ENCODE peak calls at places on chromosomes 2 and 18, in ten cellular contexts. J is K562, G is sigmoid colon, M is upper lobe of left lung, W is stomach, B is HepG2, K is H1, H is suprapubic skin, L is GM12878, U is esophagus muscularis mucosa. Z is an unnamed sample.

GRCh38 chr2:120908314-120908975 is 172.8 kb downstream of the GLI2 start:
- DNase-seq in J (no peak), G (no peak), M (no peak), W (no peak), B (no peak), K (no peak), H (no peak), L (no peak), U (no peak), Z (no peak)

GRCh38 chr18:683531-683930 is 26.1 kb downstream of the TYMS start:
- DNase-seq in J (no peak), G (no peak), M (no peak), W (no peak), B (no peak), K (no peak), H (no peak), L (no peak), U (no peak), Z (no peak)

GRCh38 chr2:57981369-57981768 is 65.2 kb upstream of the VRK2 start:
- DNase-seq in J (no peak), G (no peak), M (no peak), W (no peak), B (no peak), K (no peak), H (no peak), L (no peak), U (no peak), Z (no peak)

GRCh38 chr18:60676807-60677206 is 304.2 kb upstream of the MC4R start:
- DNase-seq in J (no peak), G (no peak), M (no peak), W (no peak), B (no peak), K (no peak), H (no peak), L (no peak), U (no peak), Z (no peak)

GRCh38 chr2:167510071-167510759 is 621.9 kb downstream of the XIRP2 start:
- DNase-seq in J (no peak), G (no peak), M (no peak), W (no peak), B (peak; percentile 95), K (no peak), H (no peak), L (no peak), U (no peak), Z (no peak)

GRCh38 chr2:142130111-142131015 is 453 bp downstream of the LRP1B start:
- DNase-seq in J (no peak), G (peak; percentile 80), M (peak; percentile 48), W (peak; percentile 74), B (peak; percentile 15), K (peak; percentile 78), H (peak; percentile 83), L (no peak), U (no peak), Z (peak; percentile 55)

GRCh38 chr2:844725-845124 is 105.9 kb upstream of the SNTG2 start:
- DNase-seq in J (no peak), G (no peak), M (no peak), W (no peak), B (no peak), K (no peak), H (no peak), L (no peak), U (no peak), Z (no peak)

GRCh38 chr2:44433841-44434240 is 72.1 kb downstream of the CAMKMT start:
- DNase-seq in J (no peak), G (no peak), M (no peak), W (no peak), B (no peak), K (no peak), H (no peak), L (no peak), U (no peak), Z (no peak)

GRCh38 chr18:25352629-25353005 is 651 bp upstream of the ZNF521 start:
- DNase-seq in J (no peak), G (no peak), M (no peak), W (no peak), B (no peak), K (no peak), H (no peak), L (no peak), U (no peak), Z (no peak)

GRCh38 chr2:134683561-134684112 is 35.2 kb downstream of the TMEM163 start:
- DNase-seq in J (no peak), G (no peak), M (no peak), W (no peak), B (peak; percentile 23), K (no peak), H (no peak), L (peak; percentile 15), U (peak; percentile 37), Z (no peak)

GRCh38 chr2:102843759-102844443 is 82.1 kb downstream of the TMEM182 start:
- DNase-seq in J (no peak), G (no peak), M (no peak), W (no peak), B (no peak), K (no peak), H (no peak), L (no peak), U (no peak), Z (no peak)

GRCh38 chr2:218039171-218039570 is 29.9 kb upstream of the RUFY4 start:
- DNase-seq in J (no peak), G (no peak), M (no peak), W (no peak), B (no peak), K (no peak), H (peak; percentile 29), L (no peak), U (no peak), Z (no peak)

GRCh38 chr2:28108143-28108542 is 217.6 kb downstream of the BABAM2 start:
- DNase-seq in J (no peak), G (no peak), M (no peak), W (no peak), B (no peak), K (no peak), H (no peak), L (no peak), U (no peak), Z (no peak)

GRCh38 chr2:32182667-32183066 is 17.0 kb downstream of the SLC30A6 start:
- DNase-seq in J (no peak), G (no peak), M (no peak), W (no peak), B (no peak), K (no peak), H (no peak), L (no peak), U (no peak), Z (no peak)

GRCh38 chr2:54772110-54772509 is 48.6 kb downstream of the EML6 start:
- DNase-seq in J (no peak), G (no peak), M (no peak), W (no peak), B (no peak), K (no peak), H (no peak), L (no peak), U (no peak), Z (no peak)
- TF ChIP-seq POLR2AphosphoS5 in J (no peak), G (no peak), M (no peak), W (no peak), B (no peak), K (no peak), H (no peak), L (no peak), U (no peak), Z (no peak)

DNA sequence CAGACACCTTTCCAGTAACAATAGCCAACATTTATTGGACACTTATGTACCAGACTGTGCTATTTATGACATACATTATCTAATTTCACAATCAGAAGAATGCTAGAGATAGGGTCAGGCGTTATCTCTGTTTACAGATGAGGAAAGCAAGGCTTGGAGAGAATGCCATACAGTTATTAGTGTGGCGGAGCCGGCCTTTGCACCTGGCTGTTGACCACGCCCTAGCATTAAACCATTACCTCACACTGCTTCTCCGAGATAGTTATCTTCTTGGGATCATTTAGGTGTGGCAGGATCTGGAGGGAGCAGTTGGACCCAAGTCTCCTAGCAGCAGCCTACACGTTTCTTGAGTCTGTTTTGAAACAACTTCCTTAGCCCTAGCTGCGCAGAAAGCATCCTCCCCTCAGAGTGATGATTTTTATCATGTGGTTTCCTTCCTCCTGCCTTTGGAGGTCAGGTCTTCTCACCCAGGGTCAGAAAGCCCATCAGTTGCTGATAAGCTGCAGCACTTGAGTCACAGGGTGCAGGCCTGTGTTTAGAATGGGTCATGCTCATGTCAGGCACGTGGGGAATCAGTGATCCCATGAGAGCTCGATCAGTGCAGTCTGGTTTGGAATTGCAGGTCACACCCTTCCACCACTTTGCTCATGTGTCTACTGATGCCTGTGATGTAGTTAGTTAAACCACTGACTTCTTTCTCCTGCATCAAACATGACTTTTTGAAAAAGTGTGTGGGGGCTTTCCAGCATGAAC is 118.2 kb downstream of the SPTBN1 start:
- DNase-seq in J (peak; percentile 61), G (no peak), M (peak; percentile 70), W (peak; percentile 47), B (peak; percentile 88), K (no peak), H (no peak), L (peak; percentile 86), U (no peak), Z (peak; percentile 83)
- TF ChIP-seq POLR2A in J (no peak), G (no peak), M (no peak), W (no peak), B (peak; percentile 13), K (no peak), H (no peak), L (peak; percentile 68), U (no peak), Z (peak; percentile 62)

GRCh38 chr2:196967126-196967525 is 40.6 kb upstream of the PGAP1 start:
- DNase-seq in J (no peak), G (no peak), M (no peak), W (no peak), B (no peak), K (no peak), H (no peak), L (no peak), U (no peak), Z (no peak)

GRCh38 chr2:196967775-196968174 is 41.3 kb upstream of the PGAP1 start:
- DNase-seq in J (no peak), G (no peak), M (no peak), W (no peak), B (no peak), K (no peak), H (no peak), L (no peak), U (no peak), Z (no peak)

GRCh38 chr2:196963961-196964360 is 37.5 kb upstream of the PGAP1 start:
- DNase-seq in J (no peak), G (no peak), M (no peak), W (peak; percentile 68), B (no peak), K (no peak), H (no peak), L (no peak), U (no peak), Z (no peak)

GRCh38 chr2:196963043-196963442 is 36.5 kb upstream of the PGAP1 start:
- DNase-seq in J (no peak), G (no peak), M (no peak), W (no peak), B (no peak), K (no peak), H (no peak), L (no peak), U (no peak), Z (no peak)

GRCh38 chr2:196966078-196966477 is 39.6 kb upstream of the PGAP1 start:
- DNase-seq in J (no peak), G (no peak), M (no peak), W (no peak), B (no peak), K (no peak), H (no peak), L (no peak), U (no peak), Z (peak; percentile 18)
- TF ChIP-seq EP300 in J (no peak), G (no peak), M (no peak), W (no peak), B (no peak), K (no peak), H (no peak), L (no peak), U (no peak), Z (no peak)

GRCh38 chr2:137969418-137969765 is 5.1 kb downstream of the HNMT start:
- DNase-seq in J (no peak), G (no peak), M (peak; percentile 45), W (peak; percentile 32), B (no peak), K (no peak), H (no peak), L (no peak), U (no peak), Z (no peak)
- TF ChIP-seq POLR2AphosphoS5 in J (no peak), G (no peak), M (no peak), W (peak; percentile 28), B (peak; percentile 45), K (no peak), H (no peak), L (no peak), U (no peak), Z (no peak)